ENCODE peak calls at places on chromosome 6, in five cellular contexts. R is sigmoid colon, L is left lung, Q is heart left ventricle, N is thoracic aorta. C is an unnamed sample.

GRCh38 chr6:47919875-47920274 is 138.0 kb downstream of the OPN5 start:
- DNase-seq in R (no peak), L (no peak), Q (no peak), N (no peak), C (no peak)

GRCh38 chr6:127547215-127547614 is 28.1 kb upstream of the MTCL3 start:
- DNase-seq in R (no peak), L (no peak), Q (no peak), N (no peak), C (no peak)

GRCh38 chr6:26221186-26221585 is 134.0 kb downstream of the HFE start:
- DNase-seq in R (no peak), L (no peak), Q (no peak), N (no peak), C (no peak)

GRCh38 chr6:84728602-84729001 is 35.8 kb downstream of the TBX18 start:
- DNase-seq in R (no peak), L (no peak), Q (no peak), N (no peak), C (no peak)

GRCh38 chr6:73079611-73079955 is 145.7 kb downstream of the KHDC1L start:
- DNase-seq in R (no peak), L (no peak), Q (no peak), N (no peak), C (no peak)

GRCh38 chr6:148508401-148509151 is 165.9 kb downstream of the SASH1 start:
- DNase-seq in R (no peak), L (no peak), Q (no peak), N (no peak), C (no peak)

GRCh38 chr6:33317418-33317667 is 201 bp downstream of the ZBTB22 start:
- DNase-seq in R (no peak), L (no peak), Q (no peak), N (no peak), C (no peak)

GRCh38 chr6:658244-658643 is 1.3 kb upstream of the HUS1B start:
- DNase-seq in R (no peak), L (no peak), Q (no peak), N (no peak), C (no peak)

GRCh38 chr6:53089948-53090347 is 24.7 kb downstream of the FBXO9 start:
- DNase-seq in R (no peak), L (no peak), Q (no peak), N (no peak), C (no peak)

GRCh38 chr6:501891-502601 is 110.5 kb downstream of the IRF4 start:
- DNase-seq in R (no peak), L (no peak), Q (no peak), N (no peak), C (peak; percentile 27)

GRCh38 chr6:155352812-155353211 is 38.5 kb upstream of the TFB1M start:
- DNase-seq in R (no peak), L (no peak), Q (no peak), N (no peak), C (no peak)

DNA sequence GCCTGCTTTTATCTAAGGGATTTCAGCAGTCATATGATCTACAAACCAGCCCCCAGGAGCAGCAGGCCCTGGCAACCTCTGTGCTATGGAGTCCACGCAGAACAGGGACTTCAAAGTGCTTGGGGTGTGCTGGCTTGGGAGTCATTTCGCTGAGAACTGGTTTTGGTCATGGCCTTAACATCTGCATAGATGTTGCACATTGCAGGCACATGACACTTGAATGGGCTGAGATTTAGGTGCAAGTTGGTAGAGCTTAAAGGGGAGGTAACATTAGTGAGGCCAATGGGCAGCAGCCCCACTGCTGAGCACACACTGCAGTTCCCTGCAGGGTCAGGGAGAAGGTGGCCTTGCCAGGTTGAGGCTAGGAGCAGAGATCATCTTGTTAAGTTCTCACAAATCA is 43.6 kb downstream of the RREB1 start:
- DNase-seq in R (no peak), L (no peak), Q (no peak), N (no peak), C (no peak)
- H3K4me1 ChIP-seq in R (peaks cover 75% of the 10 kb centered on the region), L (peaks cover 53% of the 10 kb centered on the region), Q (peaks cover 65% of the 10 kb centered on the region), N (peaks cover 33% of the 10 kb centered on the region), C (peaks cover 49% of the 10 kb centered on the region)

DNA sequence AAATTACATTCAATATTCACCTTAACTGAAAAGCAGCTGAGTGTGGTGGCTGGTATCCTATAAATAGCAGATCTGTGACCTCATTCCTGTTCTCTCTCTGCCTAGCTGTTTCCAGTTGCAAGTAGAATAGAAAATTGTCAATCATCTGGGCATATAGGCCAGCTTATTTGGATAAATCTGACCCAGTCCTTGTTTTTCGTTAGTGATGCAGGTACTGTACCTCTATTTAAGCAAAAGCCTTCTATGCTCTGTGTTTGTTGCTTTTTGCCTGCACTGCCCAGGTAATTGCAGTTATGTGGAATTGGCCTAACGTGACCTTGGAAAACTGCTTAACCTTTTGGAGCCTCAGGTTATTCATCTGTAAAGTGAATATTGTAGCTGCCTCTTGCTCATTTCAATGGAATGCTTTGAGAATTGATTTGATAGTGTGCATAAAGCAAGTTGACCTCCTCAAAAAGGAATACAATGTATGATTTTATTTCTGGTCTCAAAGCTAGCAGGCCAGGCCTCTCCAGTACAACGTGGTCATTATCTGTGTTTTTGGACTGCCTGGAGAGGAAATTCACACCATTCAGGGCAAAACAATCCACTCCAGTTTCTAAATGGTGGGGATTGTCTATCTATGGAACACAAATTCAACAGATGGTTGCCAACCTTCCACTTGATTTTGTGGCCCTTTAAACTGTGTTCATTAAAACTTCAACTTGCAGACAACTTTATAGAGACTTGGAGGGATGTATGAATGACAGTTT is 508.7 kb upstream of the CITED2 start:
- DNase-seq in R (no peak), L (no peak), Q (no peak), N (no peak), C (no peak)
- H3K27ac ChIP-seq in R (peak overlapping the region; percentile 53), L (peak overlapping the region; percentile 8), Q (peak overlapping the region; percentile 75), N (peak overlapping the region; percentile 17), C (peak overlapping the region; percentile 34)

GRCh38 chr6:31680841-31681671 is at the start of gene LY6G5C:
- DNase-seq in R (peak; percentile 95), L (peak; percentile 92), Q (peak; percentile 85), N (peak; percentile 52), C (peak; percentile 89)
- TF ChIP-seq CTCF in R (peak; percentile 68), L (peak; percentile 41), Q (peak; percentile 80), N (peak; percentile 58), C (peak; percentile 52)

GRCh38 chr6:11431455-11431937 is 106.1 kb upstream of the TMEM170B start:
- DNase-seq in R (no peak), L (no peak), Q (no peak), N (no peak), C (no peak)

GRCh38 chr6:11430036-11430435 is 107.5 kb upstream of the TMEM170B start:
- DNase-seq in R (no peak), L (no peak), Q (no peak), N (no peak), C (no peak)

GRCh38 chr6:11433860-11434259 is 103.7 kb upstream of the TMEM170B start:
- DNase-seq in R (no peak), L (no peak), Q (no peak), N (no peak), C (no peak)

GRCh38 chr6:11432713-11433450 is 104.7 kb upstream of the TMEM170B start:
- DNase-seq in R (no peak), L (no peak), Q (no peak), N (no peak), C (no peak)

GRCh38 chr6:11432091-11432490 is 105.5 kb upstream of the TMEM170B start:
- DNase-seq in R (no peak), L (no peak), Q (no peak), N (no peak), C (no peak)
- H3K4me1 ChIP-seq in R (peaks cover 45% of the 10 kb centered on the region), L (peaks cover 41% of the 10 kb centered on the region), Q (peaks cover 37% of the 10 kb centered on the region), N (peaks cover 48% of the 10 kb centered on the region), C (peaks cover 31% of the 10 kb centered on the region)

DNA sequence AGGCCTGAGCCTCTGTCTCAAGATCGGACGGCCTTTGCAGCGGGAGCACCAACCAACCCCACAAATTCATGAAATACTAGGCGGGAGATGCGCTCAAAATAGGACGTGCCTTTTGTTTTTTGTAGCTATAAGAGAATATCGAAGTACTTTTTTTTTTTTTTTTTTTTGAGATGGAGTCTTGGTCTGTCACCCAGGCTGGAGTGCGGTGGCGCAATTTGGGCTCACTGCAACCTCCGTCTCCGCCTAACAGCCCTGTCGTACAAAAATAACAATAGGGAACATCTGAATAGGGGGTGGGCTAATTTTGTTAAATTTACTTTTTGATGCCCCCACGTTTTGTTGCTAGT is 5.9 kb upstream of the TUBB2A start:
- DNase-seq in R (no peak), L (peak; percentile 82), Q (no peak), N (no peak), C (no peak)
- H3K27ac ChIP-seq in R (peak overlapping the region; percentile 95), L (no peak overlapping the region), Q (peak overlapping the region; percentile 74), N (peak overlapping the region; percentile 94), C (peak overlapping the region; percentile 96)

GRCh38 chr6:119349341-119350201 is at the start of gene MAN1A1:
- DNase-seq in R (peak; percentile 96), L (peak; percentile 96), Q (peak; percentile 94), N (peak; percentile 27), C (peak; percentile 93)

GRCh38 chr6:119350202-119351004 is 842 bp upstream of the MAN1A1 start:
- DNase-seq in R (no peak), L (no peak), Q (no peak), N (no peak), C (peak; percentile 22)

GRCh38 chr6:119348308-119349040 is 1.1 kb downstream of the MAN1A1 start:
- DNase-seq in R (peak; percentile 71), L (peak; percentile 86), Q (peak; percentile 43), N (no peak), C (peak; percentile 48)

GRCh38 chr6:119349041-119349340 is 570 bp downstream of the MAN1A1 start:
- DNase-seq in R (no peak), L (peak; percentile 87), Q (no peak), N (no peak), C (no peak)

GRCh38 chr6:119351005-119351394 is 1.4 kb upstream of the MAN1A1 start:
- DNase-seq in R (no peak), L (no peak), Q (no peak), N (no peak), C (no peak)
- TF ChIP-seq CTCF in R (peak; percentile 61), L (peak; percentile 52), Q (peak; percentile 53), N (no peak), C (peak; percentile 51)

DNA sequence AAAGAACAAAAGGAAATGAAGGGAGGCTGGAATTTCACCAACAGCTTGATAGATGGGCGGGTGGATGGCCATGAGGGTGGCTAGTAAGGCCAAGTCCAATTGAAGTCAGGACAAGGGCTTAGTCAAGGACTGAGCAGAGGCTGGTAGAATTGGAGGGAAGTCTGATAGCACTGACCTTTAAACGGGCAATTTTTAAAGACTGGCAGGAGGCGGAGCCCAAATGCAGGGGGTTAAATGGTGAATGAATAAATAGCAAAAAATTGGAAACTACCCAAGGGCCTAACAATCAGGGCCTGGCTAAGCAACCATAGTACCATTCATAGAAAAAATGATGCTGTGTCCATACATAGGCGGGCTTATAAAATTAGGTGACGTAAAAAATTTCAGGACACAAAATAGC is 43.0 kb upstream of the TAF8 start:
- DNase-seq in R (no peak), L (no peak), Q (no peak), N (no peak), C (no peak)
- H3K4me1 ChIP-seq in R (no peaks in the 10 kb centered on the region), L (peaks cover 16% of the 10 kb centered on the region), Q (peaks cover 12% of the 10 kb centered on the region), N (no peaks in the 10 kb centered on the region), C (peaks cover 5% of the 10 kb centered on the region)

DNA sequence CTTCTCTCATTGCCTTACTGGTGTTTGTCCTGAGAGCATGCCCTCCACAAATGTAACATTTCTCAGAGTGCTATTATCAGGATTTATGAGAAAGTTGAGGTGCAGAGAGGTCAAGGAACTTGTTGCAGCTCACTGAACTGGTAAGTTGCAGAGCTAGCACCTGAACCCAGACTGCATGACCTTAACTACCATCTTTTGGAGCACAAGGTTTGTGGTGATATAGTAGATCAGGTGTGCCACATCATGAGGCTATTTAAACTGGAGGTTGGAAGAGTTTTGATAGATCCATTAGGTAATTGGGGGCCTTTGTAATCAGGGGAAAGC is 112.0 kb upstream of the CITED2 start:
- DNase-seq in R (no peak), L (no peak), Q (no peak), N (no peak), C (no peak)
- H3K27ac ChIP-seq in R (no peak overlapping the region), L (no peak overlapping the region), Q (no peak overlapping the region), N (no peak overlapping the region), C (no peak overlapping the region)